ENCODE peak calls at places on chromosomes 5 and 9, in eight cellular contexts. F, Y, I, Z, C, O, S and M are unnamed samples.

GRCh38 chr9:126170286-126170823 is 156.3 kb upstream of the MVB12B start:
- DNase-seq in F (no peak), I (no peak), Z (no peak), C (no peak), O (peak), S (no peak), Y (no peak), M (no peak)

GRCh38 chr9:127049044-127049443 is 73.4 kb downstream of the ANGPTL2 start:
- DNase-seq in O (peak), Y (peak), C (peak), I (peak), F (no peak), Z (no peak), S (peak), M (peak)

GRCh38 chr9:38062106-38062497 is 6.9 kb downstream of the SHB start:
- DNase-seq in Z (no peak), S (no peak), F (no peak), C (no peak), O (no peak), Y (no peak), I (no peak), M (no peak)

GRCh38 chr9:70746760-70747159 is 332.3 kb upstream of the KLF9 start:
- DNase-seq in I (no peak), O (no peak), Z (no peak), C (no peak), Y (peak), S (no peak), F (no peak), M (no peak)

GRCh38 chr5:34789021-34789531 is 49.9 kb upstream of the TTC23L start:
- DNase-seq in S (no peak), Y (peak), C (peak), Z (no peak), F (no peak), I (peak), O (no peak), M (no peak)

GRCh38 chr5:1103505-1104326 is 8.1 kb downstream of the SLC12A7 start:
- DNase-seq in F (no peak), Y (no peak), C (peak), O (peak), I (no peak), S (peak), Z (no peak), M (no peak)

GRCh38 chr9:16521868-16522381 is 348.5 kb downstream of the BNC2 start:
- DNase-seq in Y (peak), S (peak), F (no peak), C (peak), O (no peak), Z (no peak), I (peak), M (no peak)

GRCh38 chr9:80874276-80874675 is 815.1 kb downstream of the TLE1 start:
- DNase-seq in I (peak), S (no peak), O (no peak), C (no peak), Y (peak), F (no peak), Z (no peak), M (no peak)

GRCh38 chr9:108811944-108812343 is 43.8 kb downstream of the ACTL7B start:
- DNase-seq in O (no peak), Z (no peak), I (no peak), C (no peak), Y (no peak), S (no peak), F (no peak), M (no peak)

GRCh38 chr5:159854916-159855315 is 61.4 kb upstream of the ADRA1B start:
- DNase-seq in Y (peak), S (no peak), Z (no peak), C (no peak), F (no peak), I (no peak), O (no peak), M (no peak)

GRCh38 chr5:7852542-7852941 is 1.6 kb upstream of the CFAP90 start:
- DNase-seq in F (no peak), I (no peak), Y (peak), C (no peak), S (no peak), Z (no peak), O (no peak), M (no peak)

GRCh38 chr9:84697494-84698114 is 28.1 kb downstream of the NTRK2 start:
- DNase-seq in S (peak), I (peak), Y (peak), C (peak), F (no peak), Z (peak), O (no peak), M (peak)

GRCh38 chr9:34591091-34591910 is 1.8 kb upstream of the CNTFR start:
- DNase-seq in Z (peak), C (peak), F (peak), Y (peak), I (peak), O (peak), S (peak), M (peak)
- TF ChIP-seq CTCF in Z (peak), C (peak), F (peak), Y (peak), I (peak), O (peak), S (peak), M (peak)

GRCh38 chr9:137007060-137007815 is 10.9 kb upstream of the CLIC3 start:
- DNase-seq in Z (no peak), C (no peak), F (no peak), S (no peak), O (no peak), Y (no peak), I (no peak), M (no peak)
- TF ChIP-seq CTCF in Z (no peak), C (no peak), F (no peak), S (no peak), O (no peak), Y (no peak), I (no peak), M (no peak)

DNA sequence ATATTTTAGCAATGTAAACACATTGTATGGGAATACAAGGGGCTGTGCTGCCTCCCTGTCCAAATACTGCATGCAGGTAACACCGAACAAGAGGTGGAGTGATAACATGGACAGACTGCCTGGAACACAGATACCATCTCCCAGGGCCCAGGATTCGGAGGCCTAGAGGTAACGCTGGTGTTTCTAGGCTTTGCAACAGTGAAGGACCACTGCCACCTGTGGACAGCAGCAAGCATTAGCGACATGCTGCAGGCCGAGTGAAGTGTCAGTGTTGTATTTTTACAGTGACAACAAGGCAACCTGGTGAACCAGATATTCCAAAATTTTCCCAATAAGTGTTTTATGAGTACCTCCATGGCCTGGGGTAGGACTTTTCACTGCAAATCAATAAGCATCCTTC is 379.2 kb downstream of the DMRT2 start:
- DNase-seq in F (no peak), I (peak), O (no peak), C (no peak), Y (no peak), S (peak), Z (no peak), M (no peak)
- TF ChIP-seq CTCF in F (no peak), I (peak), O (peak), C (no peak), Y (no peak), S (no peak), Z (peak), M (no peak)

DNA sequence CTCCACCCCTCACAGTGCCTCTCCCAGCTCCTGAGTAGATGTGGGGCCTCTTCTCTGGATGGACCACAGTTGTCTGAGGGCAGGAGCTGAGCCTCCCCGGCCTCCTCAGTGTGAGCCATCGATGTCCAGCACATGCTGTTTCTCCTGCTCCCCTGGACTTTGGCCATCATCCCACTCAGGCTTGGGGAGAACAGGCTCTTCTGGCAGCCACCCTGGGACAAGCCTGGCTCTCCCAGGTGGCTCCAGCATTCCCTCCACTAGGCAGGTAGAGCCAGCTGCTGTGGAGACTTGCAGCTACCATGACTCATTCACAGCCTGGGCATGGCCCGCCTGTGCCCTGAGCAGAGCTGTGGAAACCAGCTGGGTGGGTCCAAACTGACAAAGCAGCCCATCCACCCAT is 77.0 kb downstream of the CSNK1A1 start:
- DNase-seq in Z (no peak), O (no peak), C (no peak), I (peak), S (no peak), F (no peak), Y (no peak), M (peak)
- TF ChIP-seq CTCF in Z (no peak), O (no peak), C (no peak), I (peak), S (no peak), F (no peak), Y (no peak), M (no peak)